ENCODE peak calls at places on chromosomes 13 and 19, in six cellular contexts. One of them, this sample, is unnamed.

GRCh38 chr13:113968463-113969310 is 5.2 kb downstream of the C13orf46 start:
- DNase-seq in B cell: no peak
- DNase-seq in hippocampal formation: no peak
- DNase-seq in NCI-H1105: no peak
- DNase-seq in T-helper 9 cell: no peak
- DNase-seq in stimulated activated CD8-positive, alpha-beta memory T cell treated with anti-CD3 and anti-CD28 coated beads, Interleukin-2, amount 100 ng/mL, for 48 hours: no peak
- DNase-seq in this sample: no peak

GRCh38 chr19:2100719-2101061 is 4.0 kb downstream of the IZUMO4 start:
- DNase-seq in B cell: no peak
- DNase-seq in hippocampal formation: no peak
- DNase-seq in NCI-H1105: no peak
- DNase-seq in T-helper 9 cell: no peak
- DNase-seq in stimulated activated CD8-positive, alpha-beta memory T cell treated with anti-CD3 and anti-CD28 coated beads, Interleukin-2, amount 100 ng/mL, for 48 hours: no peak
- DNase-seq in this sample: no peak

GRCh38 chr13:20118268-20119140 is 42.3 kb downstream of the GJA3 start:
- DNase-seq in B cell: peak
- DNase-seq in hippocampal formation: no peak
- DNase-seq in NCI-H1105: no peak
- DNase-seq in T-helper 9 cell: peak
- DNase-seq in stimulated activated CD8-positive, alpha-beta memory T cell treated with anti-CD3 and anti-CD28 coated beads, Interleukin-2, amount 100 ng/mL, for 48 hours: no peak
- DNase-seq in this sample: peak

GRCh38 chr13:41284512-41285288 is 21.3 kb upstream of the MTRF1 start:
- DNase-seq in B cell: no peak
- DNase-seq in hippocampal formation: no peak
- DNase-seq in NCI-H1105: no peak
- DNase-seq in T-helper 9 cell: no peak
- DNase-seq in stimulated activated CD8-positive, alpha-beta memory T cell treated with anti-CD3 and anti-CD28 coated beads, Interleukin-2, amount 100 ng/mL, for 48 hours: no peak
- DNase-seq in this sample: no peak

GRCh38 chr13:109428146-109428545 is 358.2 kb downstream of the IRS2 start:
- DNase-seq in B cell: no peak
- DNase-seq in hippocampal formation: no peak
- DNase-seq in NCI-H1105: no peak
- DNase-seq in T-helper 9 cell: no peak
- DNase-seq in stimulated activated CD8-positive, alpha-beta memory T cell treated with anti-CD3 and anti-CD28 coated beads, Interleukin-2, amount 100 ng/mL, for 48 hours: no peak
- DNase-seq in this sample: no peak

GRCh38 chr19:12723383-12723642 is 419 bp downstream of the TNPO2 start:
- DNase-seq in B cell: no peak
- DNase-seq in hippocampal formation: no peak
- DNase-seq in NCI-H1105: no peak
- DNase-seq in T-helper 9 cell: no peak
- DNase-seq in stimulated activated CD8-positive, alpha-beta memory T cell treated with anti-CD3 and anti-CD28 coated beads, Interleukin-2, amount 100 ng/mL, for 48 hours: no peak
- DNase-seq in this sample: no peak

GRCh38 chr13:113879506-113880360 is 15.9 kb upstream of the GAS6 start:
- DNase-seq in B cell: no peak
- DNase-seq in hippocampal formation: no peak
- DNase-seq in NCI-H1105: no peak
- DNase-seq in T-helper 9 cell: no peak
- DNase-seq in stimulated activated CD8-positive, alpha-beta memory T cell treated with anti-CD3 and anti-CD28 coated beads, Interleukin-2, amount 100 ng/mL, for 48 hours: no peak
- DNase-seq in this sample: no peak

GRCh38 chr19:10748924-10749434 is 31.1 kb downstream of the DNM2 start:
- DNase-seq in B cell: no peak
- DNase-seq in hippocampal formation: no peak
- DNase-seq in NCI-H1105: no peak
- DNase-seq in T-helper 9 cell: no peak
- DNase-seq in stimulated activated CD8-positive, alpha-beta memory T cell treated with anti-CD3 and anti-CD28 coated beads, Interleukin-2, amount 100 ng/mL, for 48 hours: no peak
- DNase-seq in this sample: peak

GRCh38 chr19:8135946-8136618 is 13.3 kb downstream of the FBN3 start:
- DNase-seq in B cell: no peak
- DNase-seq in hippocampal formation: no peak
- DNase-seq in NCI-H1105: no peak
- DNase-seq in T-helper 9 cell: no peak
- DNase-seq in stimulated activated CD8-positive, alpha-beta memory T cell treated with anti-CD3 and anti-CD28 coated beads, Interleukin-2, amount 100 ng/mL, for 48 hours: no peak
- DNase-seq in this sample: no peak

GRCh38 chr13:78913656-78914055 is 254.7 kb upstream of the OBI1 start:
- DNase-seq in B cell: no peak
- DNase-seq in hippocampal formation: no peak
- DNase-seq in NCI-H1105: no peak
- DNase-seq in T-helper 9 cell: no peak
- DNase-seq in stimulated activated CD8-positive, alpha-beta memory T cell treated with anti-CD3 and anti-CD28 coated beads, Interleukin-2, amount 100 ng/mL, for 48 hours: no peak
- DNase-seq in this sample: no peak

GRCh38 chr19:46861691-46862503 is 1.1 kb downstream of the ARHGAP35 start:
- DNase-seq in B cell: no peak
- DNase-seq in hippocampal formation: no peak
- DNase-seq in NCI-H1105: peak
- DNase-seq in T-helper 9 cell: no peak
- DNase-seq in stimulated activated CD8-positive, alpha-beta memory T cell treated with anti-CD3 and anti-CD28 coated beads, Interleukin-2, amount 100 ng/mL, for 48 hours: no peak
- DNase-seq in this sample: no peak

GRCh38 chr19:4042731-4043082 is 24.0 kb downstream of the ZBTB7A start:
- DNase-seq in B cell: no peak
- DNase-seq in hippocampal formation: no peak
- DNase-seq in NCI-H1105: no peak
- DNase-seq in T-helper 9 cell: no peak
- DNase-seq in stimulated activated CD8-positive, alpha-beta memory T cell treated with anti-CD3 and anti-CD28 coated beads, Interleukin-2, amount 100 ng/mL, for 48 hours: no peak
- DNase-seq in this sample: no peak

This sample was measured in H54.